ENCODE peak calls at places on chromosomes 2 and 18, in seven cellular contexts. E, G, H, C, V, K and A are unnamed samples.

GRCh38 chr18:77177009-77177408 is 44.4 kb upstream of the MBP start:
- DNase-seq in G (no peak), K (no peak), E (no peak), C (no peak), V (no peak), H (no peak), A (no peak)

GRCh38 chr18:58064406-58064998 is 20.5 kb downstream of the NEDD4L start:
- DNase-seq in E (no peak), V (no peak), C (no peak), K (no peak), G (no peak), H (no peak), A (no peak)

GRCh38 chr2:179981085-179981484 is 26.0 kb downstream of the CWC22 start:
- DNase-seq in C (no peak), H (no peak), K (no peak), G (no peak), V (no peak), E (no peak), A (no peak)

GRCh38 chr2:29628882-29629281 is 292.5 kb downstream of the ALK start:
- DNase-seq in C (peak), E (no peak), K (no peak), H (no peak), V (no peak), G (no peak), A (no peak)

GRCh38 chr2:197669077-197669476 is 6.3 kb downstream of the RFTN2 start:
- DNase-seq in C (no peak), K (no peak), V (no peak), H (no peak), G (no peak), E (no peak), A (no peak)

GRCh38 chr2:216777637-216778273 is 82.1 kb downstream of the TNP1 start:
- DNase-seq in G (no peak), K (no peak), H (peak), V (no peak), E (no peak), C (no peak), A (no peak)

GRCh38 chr2:161136194-161136593 is 24.0 kb upstream of the TANK start:
- DNase-seq in C (no peak), K (no peak), E (no peak), G (no peak), V (no peak), H (no peak), A (no peak)

GRCh38 chr2:233967163-233967562 is 50.0 kb downstream of the TRPM8 start:
- DNase-seq in K (no peak), C (no peak), H (no peak), E (no peak), V (no peak), G (no peak), A (no peak)

GRCh38 chr2:140496714-140497113 is 1634.1 kb downstream of the LRP1B start:
- DNase-seq in H (no peak), C (no peak), G (no peak), V (no peak), K (no peak), E (no peak), A (no peak)

GRCh38 chr2:224023188-224023587 is 15.9 kb downstream of the SERPINE2 start:
- DNase-seq in C (no peak), K (no peak), H (no peak), V (peak), G (no peak), E (no peak), A (no peak)

GRCh38 chr2:96800762-96801463 is 15.2 kb upstream of the CNNM3 start:
- DNase-seq in C (peak), E (peak), H (peak), K (peak), G (no peak), V (peak), A (no peak)

GRCh38 chr2:6576312-6576711 is 289.4 kb downstream of the CMPK2 start:
- DNase-seq in H (no peak), E (no peak), V (no peak), G (no peak), K (no peak), C (no peak), A (no peak)

GRCh38 chr2:240922982-240923537 is 16.9 kb downstream of the CROCC2 start:
- DNase-seq in K (no peak), H (peak), C (no peak), G (peak), E (peak), V (no peak), A (peak)

GRCh38 chr2:135638825-135639224 is 102.8 kb upstream of the UBXN4 start:
- DNase-seq in E (no peak), C (no peak), G (no peak), K (no peak), V (no peak), H (no peak), A (no peak)

GRCh38 chr2:601387-601698 is 75.9 kb downstream of the TMEM18 start:
- DNase-seq in C (no peak), V (no peak), K (no peak), E (no peak), G (no peak), H (no peak), A (no peak)

DNA sequence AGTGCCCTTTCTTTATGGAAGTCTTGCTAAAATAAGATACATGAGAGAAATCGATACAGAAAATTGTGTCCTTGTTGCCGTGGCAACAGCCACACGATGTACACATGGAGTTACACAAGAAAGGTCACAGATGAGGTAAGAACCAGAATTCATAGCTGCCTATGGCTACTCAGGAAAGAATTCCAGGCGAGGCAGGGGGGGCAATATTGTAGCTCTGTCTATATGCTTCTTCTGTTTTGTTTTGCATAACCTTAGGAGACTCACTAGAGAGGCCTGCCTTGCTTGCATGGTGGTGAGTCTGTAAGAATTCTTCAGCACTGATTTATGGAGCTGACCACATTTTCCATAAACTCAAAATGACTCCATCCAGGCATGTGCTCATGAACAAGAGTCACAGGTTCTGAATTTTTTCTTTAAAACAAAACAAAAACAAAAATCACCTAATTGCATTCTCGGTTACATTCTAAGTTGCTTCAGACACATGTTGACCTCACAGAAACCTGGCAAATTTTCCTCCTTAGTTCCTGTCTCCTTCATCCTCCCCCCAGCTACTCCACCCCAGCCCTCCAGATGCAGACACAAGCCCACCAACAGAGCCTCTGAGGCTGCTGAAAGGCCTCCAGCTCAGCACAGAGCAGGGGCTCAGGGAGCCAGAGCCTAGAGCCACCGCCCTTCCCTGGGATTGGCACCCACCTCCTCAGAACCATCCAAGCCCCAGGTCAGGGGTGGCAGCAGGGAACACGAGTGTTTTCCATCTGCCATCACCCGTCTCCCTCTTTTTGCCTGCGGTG is 183.5 kb downstream of the ANTXR1 start:
- DNase-seq in G (no peak), C (no peak), H (no peak), E (no peak), V (no peak), K (no peak), A (no peak)
- H3K27ac ChIP-seq in G (no peak), C (no peak), H (no peak), E (no peak), V (peak), K (peak), A (no peak)

DNA sequence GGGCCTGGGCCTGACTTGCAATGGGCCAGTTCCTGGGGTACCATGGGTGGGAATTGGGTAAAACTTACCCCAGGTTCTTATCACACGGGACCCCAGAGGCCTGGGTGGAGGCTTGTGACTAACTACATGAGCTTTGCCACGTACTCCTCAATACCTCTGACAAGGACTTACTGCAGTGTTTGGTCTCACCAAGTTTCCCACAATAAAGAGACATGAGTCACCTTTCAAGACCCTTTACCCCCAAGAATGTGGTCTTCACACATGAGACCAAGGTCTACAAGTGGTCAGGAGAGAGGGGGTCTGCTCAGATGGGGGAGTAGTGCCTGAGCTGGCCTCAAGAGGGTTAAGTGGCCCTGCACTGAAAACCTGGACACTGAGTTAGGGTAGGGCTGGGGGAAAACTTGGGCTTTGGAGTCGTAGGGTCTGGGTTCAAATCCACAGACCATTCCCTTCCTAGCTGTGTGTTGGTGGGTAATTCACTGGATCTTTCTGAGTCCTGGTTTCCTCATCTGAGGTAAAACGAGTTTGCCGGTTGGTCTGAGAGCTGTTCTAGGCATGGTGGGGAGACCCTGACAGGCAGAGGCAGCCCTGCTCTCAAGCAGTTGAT is 2.0 kb upstream of the GNLY start:
- DNase-seq in K (no peak), H (no peak), C (no peak), G (no peak), E (no peak), V (no peak), A (no peak)
- H3K4me3 ChIP-seq in K (no peak), H (no peak), C (no peak), G (no peak), E (no peak), V (no peak), A (no peak)

GRCh38 chr2:105755895-105756294 is 11.2 kb downstream of the NCK2 start:
- DNase-seq in V (no peak), H (no peak), K (no peak), E (no peak), G (no peak), C (no peak), A (no peak)
- H3K27ac ChIP-seq in V (no peak), H (no peak), K (no peak), E (no peak), G (no peak), C (no peak), A (peak)

DNA sequence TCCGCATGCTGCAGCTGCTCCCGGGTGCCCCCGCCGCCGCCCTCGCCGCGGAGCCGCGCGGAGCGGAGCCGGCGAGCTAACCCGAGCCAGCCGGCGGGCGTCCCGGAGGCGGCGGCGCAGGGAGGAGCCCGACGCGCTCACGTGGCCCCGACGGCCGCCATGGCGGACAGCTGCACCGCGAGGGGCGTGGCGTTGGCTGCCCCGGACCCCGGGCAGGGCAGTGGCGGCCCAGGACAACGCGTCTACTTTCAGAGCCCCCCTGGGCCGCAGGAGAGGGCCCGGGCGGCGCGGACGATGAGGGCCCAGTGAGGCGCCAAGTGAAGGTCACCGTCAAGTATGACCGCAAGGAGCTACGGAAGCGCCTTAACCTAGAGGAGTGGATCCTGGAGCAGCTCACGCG is 30.0 kb upstream of the CCNYL1 start:
- DNase-seq in C (no peak), G (no peak), K (no peak), V (no peak), E (no peak), H (no peak), A (no peak)
- H3K4me3 ChIP-seq in C (peak), G (peak), K (peak), V (no peak), E (no peak), H (no peak), A (no peak)

DNA sequence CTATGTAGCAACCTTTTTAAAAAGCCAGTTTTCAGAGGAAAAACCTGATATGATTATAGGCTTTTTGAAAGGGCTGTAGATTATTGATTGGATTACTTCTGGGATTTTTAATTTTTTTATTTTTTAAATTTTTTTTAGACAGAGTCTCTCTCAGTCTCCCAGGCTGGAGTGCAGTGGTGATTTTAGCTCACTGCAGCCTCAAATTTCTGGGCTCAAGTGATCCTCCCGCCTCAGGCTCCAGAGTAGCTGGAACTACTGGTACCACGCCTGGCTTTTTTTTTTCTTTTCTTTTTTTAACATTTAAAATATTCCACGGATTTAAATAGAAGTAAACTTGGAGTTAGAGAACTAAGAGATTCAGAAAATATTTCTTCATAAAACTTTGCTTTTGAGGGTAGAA is 1.2 kb downstream of the MRPL19 start:
- DNase-seq in H (no peak), E (no peak), C (no peak), G (no peak), K (no peak), V (no peak), A (no peak)
- H3K27ac ChIP-seq in H (no peak), E (no peak), C (no peak), G (no peak), K (no peak), V (no peak), A (peak)